ENCODE peak calls at places on chromosomes 5 and 9, in four cellular contexts. D is transverse colon, A is fibroblast of lung, O is type B pancreatic cell. C is an unnamed sample.

GRCh38 chr9:75500479-75500878 is 390.0 kb upstream of the PCSK5 start:
- DNase-seq in O (no peak), D (no peak), A (no peak), C (no peak)

GRCh38 chr9:2764371-2764770 is 47.1 kb downstream of the KCNV2 start:
- DNase-seq in D (no peak), O (no peak), A (no peak), C (no peak)

GRCh38 chr9:111076519-111076918 is 38.2 kb upstream of the LPAR1 start:
- DNase-seq in D (no peak), O (no peak), A (no peak), C (no peak)

GRCh38 chr5:27830551-27830950 is 792.2 kb upstream of the CDH9 start:
- DNase-seq in O (no peak), A (no peak), D (no peak), C (no peak)

GRCh38 chr9:95008151-95008771 is 281.8 kb downstream of the AOPEP start:
- DNase-seq in D (peak; percentile 38), A (peak; percentile 33), O (no peak), C (no peak)

GRCh38 chr9:107545036-107545435 is 55.5 kb upstream of the KLF4 start:
- DNase-seq in A (no peak), D (no peak), O (no peak), C (no peak)

GRCh38 chr9:20364954-20365353 is 257.3 kb downstream of the MLLT3 start:
- DNase-seq in A (no peak), O (no peak), D (no peak), C (no peak)

GRCh38 chr9:69376651-69377050 is 51.6 kb downstream of the ENTREP1 start:
- DNase-seq in A (peak; percentile 79), D (no peak), O (no peak), C (no peak)

DNA sequence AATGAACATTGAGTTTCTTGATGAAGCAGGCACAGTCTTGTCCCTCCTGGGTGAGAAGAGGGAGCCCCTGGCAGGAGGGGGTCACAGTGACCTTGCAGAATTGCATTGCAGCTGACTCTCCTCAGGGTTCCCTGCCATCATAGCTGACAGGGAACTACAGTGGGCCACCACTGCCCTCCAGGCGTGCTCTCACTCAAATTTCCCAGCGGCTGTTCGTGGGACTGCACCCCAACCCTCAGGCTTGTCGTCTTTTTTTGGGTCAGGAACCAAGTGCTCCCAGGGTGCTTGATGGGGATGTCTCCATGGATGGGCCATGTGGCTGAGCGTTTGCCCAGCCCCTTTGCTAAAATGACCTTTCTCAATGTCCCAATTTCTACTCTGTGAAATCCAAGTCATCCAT is 215.8 kb downstream of the MELK start:
- DNase-seq in D (no peak), O (no peak), A (no peak), C (no peak)
- TF ChIP-seq CTCF in D (peak; percentile 32), O (peak; percentile 64), A (peak; percentile 15), C (no peak)

GRCh38 chr5:75891020-75891419 is 173.8 kb upstream of the POC5 start:
- DNase-seq in A (no peak), D (no peak), O (no peak), C (no peak)

GRCh38 chr5:75885321-75885720 is 168.1 kb upstream of the POC5 start:
- DNase-seq in A (no peak), O (no peak), D (no peak), C (no peak)

GRCh38 chr5:75886706-75887105 is 169.5 kb upstream of the POC5 start:
- DNase-seq in O (no peak), A (no peak), D (no peak), C (no peak)

GRCh38 chr5:75890546-75890945 is 173.3 kb upstream of the POC5 start:
- DNase-seq in O (no peak), D (no peak), A (no peak), C (no peak)

DNA sequence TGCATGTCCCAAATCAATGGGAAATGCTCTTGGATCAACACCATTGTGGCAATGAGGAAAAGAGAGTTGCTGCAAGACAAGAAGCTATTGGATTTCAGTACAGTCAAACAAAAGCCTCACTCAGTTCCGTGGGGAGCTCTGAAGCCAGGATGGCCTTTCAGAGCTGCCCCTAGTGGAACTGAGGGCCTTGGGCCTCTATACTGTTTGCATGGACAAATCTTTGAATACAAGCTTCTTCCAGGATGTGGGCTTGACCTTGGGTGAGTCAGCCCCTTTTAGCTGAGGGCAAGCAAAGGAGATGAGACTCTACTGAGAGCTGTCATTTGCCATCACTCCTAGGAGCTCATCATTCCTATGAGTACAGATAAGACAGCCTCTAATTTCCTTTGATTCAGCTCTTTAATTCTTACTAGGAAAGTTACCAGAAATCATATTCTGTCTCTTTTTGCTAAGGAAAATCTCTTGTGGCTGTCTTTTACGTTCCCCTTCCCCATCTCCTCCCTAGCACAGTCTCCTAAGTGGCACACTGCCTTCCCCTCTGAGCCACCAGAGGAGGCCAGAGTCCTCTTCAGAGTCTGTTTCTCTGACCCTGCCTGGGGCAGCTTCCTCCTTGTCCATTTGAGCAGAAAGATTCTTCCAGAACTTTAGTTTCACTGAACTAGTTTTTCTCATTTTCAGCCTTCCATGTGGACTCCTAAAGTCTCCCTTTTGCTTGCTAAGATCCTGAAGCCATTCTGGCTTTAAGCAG is 168.8 kb upstream of the POC5 start:
- DNase-seq in A (no peak), D (no peak), O (no peak), C (peak; percentile 28)
- TF ChIP-seq CTCF in A (no peak), D (peak; percentile 42), O (peak; percentile 59), C (no peak)

DNA sequence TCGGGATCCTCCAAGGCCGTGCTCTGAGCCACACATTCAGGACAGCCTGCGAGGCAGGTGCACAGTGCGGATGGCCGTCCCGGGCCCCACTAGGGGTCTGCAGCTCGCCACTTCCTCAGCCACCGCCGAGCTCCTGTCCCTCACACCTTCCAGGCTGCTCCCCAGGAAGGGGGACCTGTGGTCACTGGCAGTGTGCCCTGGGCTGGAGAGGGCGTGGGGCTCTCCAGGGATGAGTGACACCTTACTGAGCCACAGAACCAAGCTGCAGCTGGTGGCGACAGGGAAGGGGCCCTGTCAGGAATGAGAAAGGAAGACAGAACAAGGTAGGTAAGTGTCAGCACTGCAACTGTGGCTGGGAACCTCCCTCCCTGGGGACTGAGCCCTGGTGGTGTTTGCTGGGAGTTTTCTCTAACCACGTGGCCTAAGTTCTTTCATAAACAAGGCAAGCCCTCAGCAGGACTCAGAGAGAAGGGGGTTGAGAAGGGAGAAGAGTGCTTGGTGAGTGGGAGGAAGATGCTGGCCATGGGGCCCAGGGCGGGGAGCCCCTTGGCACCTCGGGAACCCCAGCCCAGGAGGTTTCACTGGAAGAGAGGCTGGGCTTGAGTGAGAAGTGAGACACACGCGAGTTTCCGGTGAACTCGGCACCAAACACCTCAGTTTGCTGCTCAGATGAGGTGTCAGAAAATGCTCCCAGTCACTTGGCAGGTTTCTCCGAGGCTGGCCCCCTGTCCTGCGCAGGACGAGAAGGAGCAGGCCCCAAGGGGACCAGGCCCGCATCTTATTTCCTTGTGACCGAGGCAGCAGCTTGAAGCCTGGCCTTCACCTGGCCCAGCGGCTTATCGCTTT is 5.2 kb downstream of the IL13 start:
- DNase-seq in D (no peak), O (no peak), A (no peak), C (no peak)
- TF ChIP-seq CTCF in D (no peak), O (no peak), A (no peak), C (no peak)

DNA sequence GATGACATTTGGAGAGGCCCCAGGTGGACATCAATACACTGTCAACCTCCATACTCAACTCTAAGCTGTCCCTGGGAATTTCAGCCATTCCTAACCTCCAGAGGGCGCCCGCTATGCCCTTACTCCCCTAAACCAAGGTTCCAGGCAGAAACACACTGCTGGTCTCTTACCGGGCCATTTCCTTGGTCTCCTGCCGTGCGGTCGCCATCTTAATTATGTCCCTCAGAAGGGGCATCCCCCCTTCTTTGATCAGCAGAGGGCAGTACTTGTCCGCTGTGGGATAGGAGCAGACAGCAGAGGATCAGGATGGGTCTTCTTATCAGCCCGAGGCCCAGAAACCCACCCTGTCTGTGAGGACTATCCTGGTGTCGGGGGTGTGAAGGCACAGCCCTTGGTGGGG is 9.3 kb upstream of the ZDHHC12 start:
- DNase-seq in A (peak; percentile 85), D (peak; percentile 78), O (peak; percentile 83), C (peak; percentile 71)
- TF ChIP-seq CTCF in A (peak; percentile 62), D (peak; percentile 55), O (peak; percentile 84), C (peak; percentile 51)